ENCODE peak calls at places on chromosomes 13 and 19, in five cellular contexts. Z is HL-60; K is stimulated activated CD8-positive, alpha-beta memory T cell treated with anti-CD3 and anti-CD28 coated beads, Interleukin-2, amount 100 ng/mL, for 48 hours; E is A549; M is stimulated activated CD4-positive, alpha-beta T cell treated with anti-CD3 and anti-CD28 coated beads, Interleukin-2, amount 100 ng/mL, for 24 hours. N is an unnamed sample.

GRCh38 chr13:112106467-112107141 is 39.7 kb downstream of the SOX1 start:
- DNase-seq in Z (no peak), K (no peak), E (no peak), M (no peak), N (no peak)

GRCh38 chr19:49889038-49889686 is 7.5 kb downstream of the IL4I1 start:
- DNase-seq in Z (no peak), K (no peak), E (no peak), M (no peak), N (no peak)

GRCh38 chr19:33616346-33616745 is 5.4 kb upstream of the CHST8 start:
- DNase-seq in Z (no peak), K (no peak), E (no peak), M (no peak), N (no peak)

GRCh38 chr13:30934381-30934780 is 1.9 kb downstream of the TEX26 start:
- DNase-seq in Z (no peak), K (no peak), E (peak; percentile 6), M (no peak), N (no peak)

GRCh38 chr13:33547035-33547434 is 261.5 kb upstream of the STARD13 start:
- DNase-seq in Z (no peak), K (no peak), E (no peak), M (no peak), N (peak; percentile 34)

GRCh38 chr19:32914879-32915278 is 45.3 kb upstream of the SLC7A9 start:
- DNase-seq in Z (no peak), K (no peak), E (no peak), M (no peak), N (no peak)

GRCh38 chr13:101289764-101290163 is 126.5 kb downstream of the NALCN start:
- DNase-seq in Z (no peak), K (no peak), E (peak; percentile 11), M (no peak), N (peak; percentile 83)

GRCh38 chr19:34961775-34962174 is 2.3 kb downstream of the ZNF792 start:
- DNase-seq in Z (no peak), K (no peak), E (no peak), M (no peak), N (no peak)

GRCh38 chr13:76454991-76455390 is 431.2 kb downstream of the KCTD12 start:
- DNase-seq in Z (no peak), K (no peak), E (no peak), M (no peak), N (no peak)

GRCh38 chr13:110309159-110309476 is 2.0 kb downstream of the COL4A2 start:
- DNase-seq in Z (no peak), K (no peak), E (no peak), M (no peak), N (no peak)

GRCh38 chr19:45901432-45901903 is 945 bp downstream of the MYPOP start:
- DNase-seq in Z (peak; percentile 68), K (no peak), E (no peak), M (no peak), N (peak; percentile 41)

GRCh38 chr13:109835321-109835720 is 48.9 kb upstream of the IRS2 start:
- DNase-seq in Z (no peak), K (no peak), E (no peak), M (no peak), N (no peak)

N was measured in DMS53.